ENCODE peak calls at places on chromosomes 6 and 20, in eight cellular contexts. T is vagina, B is mesendoderm, W is lower lobe of right lung, Y is prostate gland, Q is neural progenitor cell, E is heart left ventricle, S is heart right ventricle. G is an unnamed sample.

GRCh38 chr20:62048346-62048761 is 17.3 kb downstream of the TAF4 start:
- DNase-seq in T (no peak), B (no peak), W (no peak), Y (no peak), Q (no peak), E (no peak), S (no peak), G (no peak)

GRCh38 chr6:13248953-13249432 is 79.3 kb downstream of the TBC1D7 start:
- DNase-seq in T (no peak), B (no peak), W (no peak), Y (no peak), Q (no peak), E (no peak), S (no peak), G (no peak)

GRCh38 chr6:37257320-37257633 is 295 bp upstream of the TBC1D22B start:
- DNase-seq in T (no peak), B (no peak), W (no peak), Y (no peak), Q (no peak), E (no peak), S (no peak), G (no peak)

GRCh38 chr6:96157018-96157565 is 141.3 kb downstream of the FUT9 start:
- DNase-seq in T (no peak), B (no peak), W (no peak), Y (no peak), Q (no peak), E (no peak), S (no peak), G (no peak)

GRCh38 chr6:25579902-25580495 is 72.0 kb upstream of the SCGN start:
- DNase-seq in T (no peak), B (no peak), W (no peak), Y (no peak), Q (no peak), E (no peak), S (no peak), G (no peak)

GRCh38 chr6:103893082-103893481 is 966.6 kb downstream of the HACE1 start:
- DNase-seq in T (no peak), B (no peak), W (no peak), Y (no peak), Q (no peak), E (no peak), S (peak), G (no peak)

GRCh38 chr6:29850011-29850553 is 22.5 kb downstream of the HLA-G start:
- DNase-seq in T (peak), B (no peak), W (no peak), Y (no peak), Q (no peak), E (peak), S (no peak), G (no peak)

GRCh38 chr6:27096834-27097511 is 150.5 kb upstream of the PRSS16 start:
- DNase-seq in T (no peak), B (peak), W (peak), Y (no peak), Q (peak), E (no peak), S (no peak), G (no peak)

GRCh38 chr20:32731882-32732266 is 11.4 kb downstream of the COMMD7 start:
- DNase-seq in T (no peak), B (no peak), W (peak), Y (no peak), Q (no peak), E (no peak), S (no peak), G (no peak)

GRCh38 chr6:159977242-159978214 is 8.6 kb downstream of the IGF2R start:
- DNase-seq in T (no peak), B (no peak), W (no peak), Y (no peak), Q (peak), E (peak), S (peak), G (no peak)

GRCh38 chr6:54891536-54891935 is 45.0 kb downstream of the FAM83B start:
- DNase-seq in T (no peak), B (no peak), W (no peak), Y (no peak), Q (no peak), E (no peak), S (no peak), G (no peak)

GRCh38 chr6:22466665-22467064 is 102.7 kb upstream of the HDGFL1 start:
- DNase-seq in T (no peak), B (peak), W (no peak), Y (no peak), Q (peak), E (no peak), S (no peak), G (no peak)

GRCh38 chr6:38508894-38509293 is 130.8 kb downstream of the BTBD9 start:
- DNase-seq in T (no peak), B (peak), W (no peak), Y (no peak), Q (no peak), E (no peak), S (no peak), G (no peak)

GRCh38 chr6:87139236-87139635 is 16.1 kb upstream of the ZNF292 start:
- DNase-seq in T (no peak), B (peak), W (no peak), Y (peak), Q (peak), E (no peak), S (peak), G (no peak)

GRCh38 chr20:19928379-19929360 is 88.5 kb upstream of the NAA20 start:
- DNase-seq in T (no peak), B (no peak), W (peak), Y (peak), Q (no peak), E (no peak), S (no peak), G (no peak)

GRCh38 chr20:63129991-63130653 is 85.8 kb downstream of the YTHDF1 start:
- DNase-seq in T (no peak), B (peak), W (peak), Y (no peak), Q (peak), E (peak), S (no peak), G (no peak)

GRCh38 chr20:37395921-37396519 is 50.1 kb downstream of the SRC start:
- DNase-seq in T (no peak), B (peak), W (peak), Y (no peak), Q (peak), E (peak), S (no peak), G (no peak)

GRCh38 chr6:24910331-24910849 is 25.4 kb downstream of the RIPOR2 start:
- DNase-seq in T (no peak), B (peak), W (peak), Y (peak), Q (peak), E (peak), S (peak), G (no peak)

GRCh38 chr6:139133733-139134360 is 1.0 kb upstream of the HECA start:
- DNase-seq in T (no peak), B (no peak), W (no peak), Y (no peak), Q (no peak), E (no peak), S (no peak), G (no peak)
- H3K27ac ChIP-seq in T (peak), B (no peak), W (peak), Y (peak), Q (no peak), E (no peak), S (peak), G (peak)

DNA sequence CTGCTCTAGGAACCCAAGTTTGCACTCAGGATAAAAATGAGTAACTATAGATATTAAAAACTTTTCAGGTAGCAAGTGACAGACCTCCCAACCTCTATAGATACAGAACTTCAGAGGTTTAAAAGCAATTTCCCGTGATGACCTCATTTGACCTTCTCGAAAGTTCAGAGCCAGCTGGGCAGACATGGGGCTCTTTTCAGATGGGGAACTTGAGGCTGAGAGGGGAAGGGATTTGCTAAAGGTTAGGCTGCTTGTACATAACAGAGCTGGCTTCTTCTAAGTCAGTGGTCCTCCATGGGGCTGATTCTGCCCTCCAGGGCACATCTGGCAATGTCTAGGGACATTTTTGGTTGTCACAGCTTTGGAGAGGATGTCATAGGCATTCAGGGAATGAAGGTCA is 58.8 kb upstream of the ZNF831 start:
- DNase-seq in T (no peak), B (no peak), W (no peak), Y (no peak), Q (no peak), E (no peak), S (no peak), G (no peak)
- H3K4me3 ChIP-seq in T (no peak), B (no peak), W (no peak), Y (no peak), Q (no peak), E (no peak), S (no peak), G (no peak)

DNA sequence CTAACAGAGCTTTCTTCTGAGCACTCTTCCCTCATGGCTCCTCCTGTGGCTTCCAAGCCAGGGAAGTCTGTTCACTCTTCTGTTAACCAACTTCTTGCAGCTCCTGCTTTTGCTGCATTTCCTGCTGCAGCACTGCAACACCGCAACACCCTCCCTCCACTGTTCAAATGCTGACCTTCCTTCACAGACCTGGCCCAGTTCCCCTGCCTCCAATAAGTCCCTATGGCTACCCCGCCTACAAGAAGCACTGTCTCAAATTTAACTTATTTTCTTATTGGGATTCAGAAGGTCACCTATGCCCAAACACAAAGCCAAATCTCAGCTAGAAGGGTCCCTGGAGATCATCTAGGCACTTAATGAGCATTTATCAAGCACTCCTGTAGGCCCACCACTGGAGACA is 44.6 kb downstream of the ELMO2 start:
- DNase-seq in T (no peak), B (no peak), W (no peak), Y (no peak), Q (no peak), E (no peak), S (no peak), G (no peak)
- H3K27ac ChIP-seq in T (no peak), B (no peak), W (no peak), Y (no peak), Q (no peak), E (no peak), S (no peak), G (no peak)

GRCh38 chr20:44887466-44887865 is 2.0 kb downstream of the YWHAB start:
- DNase-seq in T (no peak), B (no peak), W (no peak), Y (no peak), Q (no peak), E (no peak), S (no peak), G (no peak)

GRCh38 chr20:44886276-44886671 is 769 bp downstream of the YWHAB start:
- DNase-seq in T (no peak), B (peak), W (no peak), Y (no peak), Q (no peak), E (no peak), S (no peak), G (no peak)

GRCh38 chr20:44885392-44886275 is at the start of gene YWHAB:
- DNase-seq in T (peak), B (peak), W (peak), Y (peak), Q (peak), E (peak), S (peak), G (peak)

GRCh38 chr20:44888226-44889103 is 3.0 kb downstream of the YWHAB start:
- DNase-seq in T (no peak), B (no peak), W (no peak), Y (no peak), Q (no peak), E (no peak), S (no peak), G (no peak)

GRCh38 chr20:44886828-44887227 is 1.3 kb downstream of the YWHAB start:
- DNase-seq in T (no peak), B (no peak), W (no peak), Y (no peak), Q (no peak), E (no peak), S (no peak), G (no peak)
- H3K4me3 ChIP-seq in T (peak), B (peak), W (peak), Y (peak), Q (peak), E (peak), S (peak), G (peak)

G was measured in coronary artery.